ENCODE peak calls at places on chromosome 6, in six cellular contexts. V, W, A, J, P and F are unnamed samples.

GRCh38 chr6:40685771-40686170 is 98.6 kb upstream of the LRFN2 start:
- DNase-seq in P (no peak), W (peak; percentile 12), A (no peak), J (no peak), V (no peak), F (no peak)

GRCh38 chr6:31083742-31084354 is 28.5 kb downstream of the C6orf15 start:
- DNase-seq in P (peak; percentile 78), W (peak; percentile 25), J (no peak), A (peak; percentile 53), V (peak; percentile 47), F (no peak)

GRCh38 chr6:167669870-167670802 is 156.6 kb upstream of the AFDN start:
- DNase-seq in V (no peak), P (no peak), W (no peak), J (no peak), A (peak; percentile 30), F (no peak)

GRCh38 chr6:4573958-4574481 is 202.2 kb upstream of the CDYL start:
- DNase-seq in P (peak; percentile 74), A (no peak), W (no peak), J (no peak), V (no peak), F (no peak)

GRCh38 chr6:32967151-32968091 is 973 bp upstream of the BRD2 start:
- DNase-seq in P (peak; percentile 49), J (no peak), W (peak; percentile 26), V (no peak), A (peak; percentile 47), F (no peak)

GRCh38 chr6:123592426-123592825 is 44.3 kb downstream of the TRDN start:
- DNase-seq in A (no peak), V (no peak), P (no peak), W (no peak), J (no peak), F (no peak)

GRCh38 chr6:168278904-168279303 is 40.7 kb downstream of the DACT2 start:
- DNase-seq in V (no peak), W (no peak), P (no peak), J (no peak), A (no peak), F (no peak)

GRCh38 chr6:39072830-39073229 is 24.2 kb downstream of the GLP1R start:
- DNase-seq in P (no peak), J (no peak), A (no peak), W (no peak), V (no peak), F (no peak)

GRCh38 chr6:43096451-43097097 is 20.5 kb downstream of the PTK7 start:
- DNase-seq in J (peak; percentile 70), A (no peak), P (peak; percentile 96), W (no peak), V (no peak), F (no peak)

GRCh38 chr6:1039191-1039590 is 272.7 kb upstream of the FOXQ1 start:
- DNase-seq in P (no peak), J (no peak), V (no peak), A (no peak), W (peak; percentile 56), F (no peak)

GRCh38 chr6:4727671-4728435 is 48.4 kb upstream of the CDYL start:
- DNase-seq in P (peak; percentile 33), J (no peak), A (no peak), W (peak; percentile 12), V (no peak), F (no peak)

GRCh38 chr6:160464744-160465143 is 116.6 kb downstream of the SLC22A3 start:
- DNase-seq in J (no peak), W (no peak), A (no peak), V (no peak), P (no peak), F (no peak)

GRCh38 chr6:33975631-33976424 is 170.1 kb downstream of the GRM4 start:
- DNase-seq in V (peak; percentile 15), P (no peak), A (no peak), W (no peak), J (peak; percentile 2), F (no peak)